ENCODE peak calls at places on chromosomes 1 and 21, in four cellular contexts. N is omental fat pad, A is cardiac muscle cell, I is upper lobe of right lung. Y is an unnamed sample.

GRCh38 chr1:7645751-7646048 is 125.4 kb upstream of the VAMP3 start:
- DNase-seq in N (no peak), A (no peak), I (no peak), Y (no peak)

GRCh38 chr1:47189844-47190562 is at the start of gene PDZK1IP1:
- DNase-seq in N (peak), A (no peak), I (peak), Y (peak)

GRCh38 chr1:183304466-183305122 is 113.6 kb downstream of the NMNAT2 start:
- DNase-seq in N (no peak), A (no peak), I (no peak), Y (no peak)

GRCh38 chr1:30419246-30419720 is 304.1 kb downstream of the MATN1 start:
- DNase-seq in N (no peak), A (no peak), I (peak), Y (no peak)

GRCh38 chr1:80457409-80457808 is 1343.3 kb upstream of the ADGRL2 start:
- DNase-seq in N (no peak), A (no peak), I (no peak), Y (no peak)

GRCh38 chr1:150159550-150159949 is 9.8 kb downstream of the PLEKHO1 start:
- DNase-seq in N (no peak), A (no peak), I (no peak), Y (no peak)

GRCh38 chr1:207823880-207824566 is 72.2 kb downstream of the CD46 start:
- DNase-seq in N (no peak), A (peak), I (peak), Y (peak)

GRCh38 chr1:237098517-237098916 is 56.5 kb downstream of the RYR2 start:
- DNase-seq in N (no peak), A (no peak), I (no peak), Y (no peak)

GRCh38 chr21:32055305-32055704 is 182.5 kb downstream of the HUNK start:
- DNase-seq in N (no peak), A (no peak), I (no peak), Y (no peak)

GRCh38 chr1:110800079-110800478 is 72.9 kb upstream of the CD53 start:
- DNase-seq in N (no peak), A (no peak), I (no peak), Y (no peak)

GRCh38 chr21:46080171-46081021 is 17.5 kb upstream of the COL6A2 start:
- DNase-seq in N (no peak), A (peak), I (peak), Y (peak)

GRCh38 chr1:46569909-46570725 is 18.7 kb upstream of the KNCN start:
- DNase-seq in N (no peak), A (no peak), I (no peak), Y (no peak)

GRCh38 chr1:247402099-247402706 is 13.8 kb upstream of the NLRP3 start:
- DNase-seq in N (no peak), A (no peak), I (no peak), Y (no peak)

GRCh38 chr1:1178794-1179331 is 5.2 kb downstream of the TTLL10 start:
- DNase-seq in N (no peak), A (no peak), I (no peak), Y (no peak)

GRCh38 chr1:161182214-161182613 is 4.9 kb upstream of the B4GALT3 start:
- DNase-seq in N (no peak), A (no peak), I (peak), Y (no peak)

GRCh38 chr1:36981771-36982622 is 52.3 kb downstream of the GRIK3 start:
- DNase-seq in N (no peak), A (no peak), I (no peak), Y (no peak)

GRCh38 chr1:220281159-220281574 is 8.9 kb upstream of the RAB3GAP2 start:
- DNase-seq in N (no peak), A (no peak), I (no peak), Y (no peak)

GRCh38 chr1:29767088-29767685 is 530.9 kb downstream of the PTPRU start:
- DNase-seq in N (no peak), A (no peak), I (no peak), Y (no peak)

DNA sequence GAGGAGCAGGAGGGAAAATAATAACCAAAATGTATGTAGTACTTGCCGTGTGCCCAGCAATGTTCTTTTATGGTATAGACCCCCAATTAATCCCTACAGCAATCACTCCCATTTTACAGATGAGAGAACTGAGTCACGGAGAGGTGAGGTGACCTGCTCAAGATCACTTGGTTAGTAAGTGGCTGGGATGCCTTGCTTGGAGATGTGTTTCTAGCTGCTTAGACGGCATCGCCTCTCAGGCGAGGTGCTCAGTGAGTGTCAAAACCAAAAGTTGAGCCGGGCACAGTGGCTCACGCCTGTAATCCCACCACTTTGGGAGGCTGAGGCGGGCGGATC is 210.1 kb upstream of the TMEM51 start:
- DNase-seq in N (no peak), A (no peak), I (no peak), Y (no peak)
- TF ChIP-seq CTCF in N (no peak), A (no peak), I (no peak), Y (no peak)

GRCh38 chr1:100455478-100456072 is 82.4 kb upstream of the GPR88 start:
- DNase-seq in N (no peak), A (peak), I (no peak), Y (no peak)
- TF ChIP-seq CTCF in N (no peak), A (peak), I (peak), Y (peak)

DNA sequence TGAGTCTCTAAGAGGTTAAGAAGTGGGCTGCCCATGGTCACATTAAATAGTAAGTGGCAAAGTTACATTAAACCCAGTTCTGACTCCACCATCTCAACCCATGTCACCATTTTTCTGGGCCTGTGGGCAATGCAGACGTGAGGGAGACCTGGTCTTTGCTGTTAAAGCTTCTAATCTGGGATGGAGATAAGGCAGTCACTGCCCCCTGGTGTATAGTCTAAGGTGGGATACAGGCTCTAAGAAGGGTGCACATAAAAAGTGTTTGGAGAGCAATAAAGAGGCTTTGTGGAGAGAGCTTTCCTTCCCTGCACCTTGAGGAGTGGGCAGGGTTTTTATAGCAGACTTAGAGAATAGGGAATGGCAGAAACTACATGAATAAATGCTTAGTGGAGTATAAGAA is 141.3 kb downstream of the ROR1 start:
- DNase-seq in N (no peak), A (no peak), I (no peak), Y (no peak)
- TF ChIP-seq CTCF in N (no peak), A (peak), I (no peak), Y (no peak)

GRCh38 chr1:188070848-188071247 is 1242.1 kb downstream of the PLA2G4A start:
- DNase-seq in N (no peak), A (no peak), I (no peak), Y (no peak)
- TF ChIP-seq CTCF in N (no peak), A (no peak), I (no peak), Y (no peak)

GRCh38 chr1:53195211-53195909 is 1.3 kb upstream of the CPT2 start:
- DNase-seq in N (no peak), A (no peak), I (no peak), Y (no peak)

GRCh38 chr1:53197301-53198205 is 929 bp downstream of the CPT2 start:
- DNase-seq in N (no peak), A (peak), I (no peak), Y (no peak)

GRCh38 chr1:53198241-53198651 is 1.6 kb downstream of the CPT2 start:
- DNase-seq in N (no peak), A (peak), I (no peak), Y (no peak)

GRCh38 chr1:53195913-53196484 is 625 bp upstream of the CPT2 start:
- DNase-seq in N (no peak), A (no peak), I (no peak), Y (no peak)

DNA sequence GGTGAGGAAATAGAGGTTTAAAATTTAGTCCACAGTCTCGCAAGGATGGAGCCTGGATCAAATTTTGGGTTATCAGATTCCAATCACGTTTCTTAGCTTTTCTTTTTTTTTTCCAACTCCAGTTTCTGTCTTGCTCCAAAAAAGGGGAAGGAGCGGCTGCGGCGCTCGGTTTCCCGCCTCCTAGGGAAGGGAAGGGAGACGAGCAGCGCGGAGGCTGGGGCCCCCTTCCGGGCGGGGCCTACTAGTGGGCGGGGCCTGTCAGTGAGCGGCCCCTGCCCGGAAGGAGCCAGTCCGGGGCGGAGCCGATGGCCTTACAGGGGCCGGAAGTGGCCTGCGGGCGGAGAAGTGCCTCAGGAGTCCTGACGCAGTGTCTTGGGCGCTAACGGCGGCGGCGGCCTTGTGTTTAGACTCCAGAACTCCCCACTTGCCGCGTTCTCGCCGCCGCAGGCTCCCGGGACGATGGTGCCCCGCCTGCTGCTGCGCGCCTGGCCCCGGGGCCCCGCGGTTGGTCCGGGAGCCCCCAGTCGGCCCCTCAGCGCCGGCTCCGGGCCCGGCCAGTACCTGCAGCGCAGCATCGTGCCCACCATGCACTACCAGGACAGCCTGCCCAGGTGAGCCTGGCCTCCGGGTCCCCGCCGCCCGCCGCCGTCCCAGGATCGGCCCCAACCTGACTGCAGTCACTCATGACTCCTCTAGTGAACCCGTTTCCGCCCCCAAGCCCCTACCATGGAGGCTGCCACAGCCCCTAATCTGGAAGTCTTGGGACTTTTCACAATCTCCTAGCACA is at the start of gene CPT2:
- DNase-seq in N (peak), A (peak), I (peak), Y (peak)
- TF ChIP-seq CTCF in N (no peak), A (no peak), I (peak), Y (no peak)

DNA sequence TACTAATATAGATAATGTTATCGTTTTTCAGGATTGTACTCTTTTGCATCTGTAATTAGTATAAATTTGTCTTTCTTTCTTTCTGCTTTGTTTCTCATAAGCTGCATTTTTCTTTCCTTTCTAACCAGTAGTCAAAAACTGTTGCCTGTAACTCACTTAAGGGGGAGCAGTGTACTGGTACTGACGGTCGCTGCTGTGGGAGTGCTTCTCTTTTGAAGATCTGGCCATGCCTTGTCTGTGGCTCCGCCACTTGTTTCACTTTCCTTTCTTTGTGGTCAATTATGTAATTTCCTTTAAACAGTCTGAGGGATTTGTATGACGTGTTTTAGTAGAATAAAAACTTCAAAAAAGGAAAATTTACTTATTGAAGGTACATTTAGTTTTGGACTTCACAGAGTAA is 37.0 kb downstream of the MIA3 start:
- DNase-seq in N (no peak), A (no peak), I (no peak), Y (no peak)
- TF ChIP-seq CTCF in N (no peak), A (peak), I (no peak), Y (no peak)

GRCh38 chr1:91798241-91798648 is 87.7 kb downstream of the TGFBR3 start:
- DNase-seq in N (no peak), A (no peak), I (no peak), Y (no peak)
- TF ChIP-seq CTCF in N (no peak), A (no peak), I (no peak), Y (no peak)

GRCh38 chr21:35441868-35442582 is 392.9 kb upstream of the RUNX1 start:
- DNase-seq in N (no peak), A (no peak), I (no peak), Y (no peak)
- TF ChIP-seq CTCF in N (no peak), A (peak), I (no peak), Y (no peak)